ENCODE peak calls at places on chromosomes 1 and 21, in seven cellular contexts. U, A, T, Y, W, H and B are unnamed samples.

GRCh38 chr1:26546375-26546774 is 16.8 kb downstream of the RPS6KA1 start:
- DNase-seq in U (no peak), A (no peak), T (no peak), Y (no peak), W (no peak), H (no peak), B (no peak)

GRCh38 chr1:174296309-174296708 is 137.0 kb downstream of the RABGAP1L start:
- DNase-seq in U (no peak), A (no peak), T (no peak), Y (no peak), W (no peak), H (no peak), B (no peak)

GRCh38 chr1:30882678-30883388 is 25.7 kb downstream of the SDC3 start:
- DNase-seq in U (no peak), A (no peak), T (no peak), Y (no peak), W (no peak), H (no peak), B (no peak)

GRCh38 chr1:46183119-46183842 is 7.0 kb upstream of the P3R3URF start:
- DNase-seq in U (no peak), A (peak; percentile 90), T (peak; percentile 96), Y (peak; percentile 92), W (peak; percentile 98), H (no peak), B (no peak)

GRCh38 chr1:172742599-172743500 is 83.9 kb downstream of the FASLG start:
- DNase-seq in U (peak; percentile 60), A (peak; percentile 56), T (no peak), Y (peak; percentile 34), W (peak; percentile 49), H (peak; percentile 34), B (peak; percentile 34)

GRCh38 chr1:18422954-18423353 is 57.8 kb upstream of the KLHDC7A start:
- DNase-seq in U (no peak), A (no peak), T (no peak), Y (no peak), W (no peak), H (no peak), B (no peak)

GRCh38 chr21:39556176-39556575 is 56.6 kb upstream of the B3GALT5 start:
- DNase-seq in U (no peak), A (no peak), T (no peak), Y (no peak), W (no peak), H (no peak), B (peak; percentile 91)

GRCh38 chr1:230282157-230282556 is 144.0 kb downstream of the PGBD5 start:
- DNase-seq in U (peak; percentile 69), A (peak; percentile 52), T (no peak), Y (no peak), W (no peak), H (no peak), B (no peak)

GRCh38 chr1:77579547-77579946 is 102.9 kb downstream of the ZZZ3 start:
- DNase-seq in U (no peak), A (no peak), T (no peak), Y (no peak), W (no peak), H (no peak), B (no peak)

GRCh38 chr1:89904219-89904980 is 83.6 kb downstream of the LRRC8D start:
- DNase-seq in U (no peak), A (no peak), T (no peak), Y (peak; percentile 15), W (no peak), H (no peak), B (no peak)

GRCh38 chr1:51264470-51264869 is 28.4 kb downstream of the RNF11 start:
- DNase-seq in U (no peak), A (peak; percentile 31), T (peak; percentile 38), Y (peak; percentile 99), W (peak; percentile 19), H (no peak), B (no peak)

GRCh38 chr1:204126941-204127340 is 24.9 kb downstream of the ETNK2 start:
- DNase-seq in U (no peak), A (no peak), T (no peak), Y (no peak), W (no peak), H (no peak), B (peak; percentile 24)

GRCh38 chr1:21022279-21023040 is 154.2 kb downstream of the EIF4G3 start:
- DNase-seq in U (peak; percentile 11), A (peak; percentile 93), T (peak; percentile 46), Y (peak; percentile 99), W (peak; percentile 95), H (peak; percentile 37), B (no peak)

GRCh38 chr1:39570477-39571177 is 6.0 kb downstream of the PABPC4 start:
- DNase-seq in U (no peak), A (no peak), T (no peak), Y (no peak), W (no peak), H (no peak), B (no peak)

GRCh38 chr1:44801491-44802305 is 1.5 kb downstream of the PLK3 start:
- DNase-seq in U (no peak), A (peak; percentile 25), T (no peak), Y (no peak), W (no peak), H (no peak), B (no peak)

GRCh38 chr1:7847599-7847998 is 5.3 kb downstream of the UTS2 start:
- DNase-seq in U (no peak), A (no peak), T (no peak), Y (peak; percentile 75), W (no peak), H (no peak), B (no peak)

GRCh38 chr21:46146856-46147255 is 8.5 kb downstream of the FTCD start:
- DNase-seq in U (no peak), A (no peak), T (no peak), Y (no peak), W (no peak), H (no peak), B (no peak)

GRCh38 chr1:234957330-234958065 is 171.1 kb downstream of the TOMM20 start:
- DNase-seq in U (no peak), A (peak; percentile 85), T (no peak), Y (peak; percentile 98), W (peak; percentile 44), H (no peak), B (peak; percentile 70)

GRCh38 chr1:38817267-38817957 is 42.2 kb downstream of the RRAGC start:
- DNase-seq in U (no peak), A (no peak), T (no peak), Y (no peak), W (no peak), H (no peak), B (no peak)

GRCh38 chr1:31767225-31767624 is 3.1 kb upstream of the ADGRB2 start:
- DNase-seq in U (no peak), A (no peak), T (no peak), Y (no peak), W (no peak), H (no peak), B (no peak)

GRCh38 chr1:167165948-167166702 is 54.6 kb upstream of the POU2F1 start:
- DNase-seq in U (no peak), A (peak; percentile 72), T (no peak), Y (peak; percentile 74), W (no peak), H (no peak), B (peak; percentile 92)

GRCh38 chr1:230709619-230710542 is 4.0 kb downstream of the AGT start:
- DNase-seq in U (no peak), A (no peak), T (no peak), Y (no peak), W (no peak), H (no peak), B (peak; percentile 8)

GRCh38 chr21:31711745-31712144 is 20.2 kb downstream of the SCAF4 start:
- DNase-seq in U (no peak), A (no peak), T (no peak), Y (no peak), W (no peak), H (no peak), B (no peak)

GRCh38 chr21:31710586-31710985 is 21.3 kb downstream of the SCAF4 start:
- DNase-seq in U (no peak), A (no peak), T (no peak), Y (peak; percentile 87), W (no peak), H (no peak), B (no peak)

GRCh38 chr21:31713973-31714740 is 17.8 kb downstream of the SCAF4 start:
- DNase-seq in U (no peak), A (no peak), T (no peak), Y (peak; percentile 53), W (no peak), H (no peak), B (no peak)

GRCh38 chr21:31713115-31713514 is 18.8 kb downstream of the SCAF4 start:
- DNase-seq in U (no peak), A (no peak), T (no peak), Y (no peak), W (no peak), H (no peak), B (no peak)

DNA sequence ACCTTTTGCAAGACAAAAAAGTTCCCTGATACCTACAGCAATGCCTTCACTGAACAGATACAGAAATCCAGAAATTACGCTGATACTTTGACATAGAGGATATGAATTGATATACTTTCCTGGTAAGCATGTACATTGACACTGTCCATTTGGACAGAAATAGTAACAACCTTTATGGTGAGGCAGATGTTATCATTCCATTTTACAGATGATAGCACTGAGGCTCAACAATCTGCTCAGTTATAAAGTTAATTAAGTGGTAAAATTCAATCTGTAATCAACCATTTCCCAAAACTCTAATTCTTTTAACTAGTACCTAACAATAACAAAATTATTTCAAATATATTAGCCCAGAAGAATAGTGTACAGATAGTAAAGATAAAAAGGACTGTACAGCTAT is 20.6 kb downstream of the SCAF4 start:
- DNase-seq in U (no peak), A (no peak), T (no peak), Y (no peak), W (no peak), H (no peak), B (no peak)
- H4K20me1 ChIP-seq in U (peaks cover 62% of the 10 kb centered on the region), A (peaks cover 98% of the 10 kb centered on the region), T (peaks cover 23% of the 10 kb centered on the region), Y (no peaks in the 10 kb centered on the region), W (peaks cover 33% of the 10 kb centered on the region), H (peaks cover 93% of the 10 kb centered on the region), B (peaks cover 100% of the 10 kb centered on the region)

GRCh38 chr21:36481639-36482038 is 1.7 kb upstream of the CLDN14 start:
- DNase-seq in U (no peak), A (no peak), T (no peak), Y (no peak), W (no peak), H (no peak), B (no peak)
- TF ChIP-seq CTCF in U (no peak), A (no peak), T (no peak), Y (no peak), W (no peak), H (no peak), B (no peak)

DNA sequence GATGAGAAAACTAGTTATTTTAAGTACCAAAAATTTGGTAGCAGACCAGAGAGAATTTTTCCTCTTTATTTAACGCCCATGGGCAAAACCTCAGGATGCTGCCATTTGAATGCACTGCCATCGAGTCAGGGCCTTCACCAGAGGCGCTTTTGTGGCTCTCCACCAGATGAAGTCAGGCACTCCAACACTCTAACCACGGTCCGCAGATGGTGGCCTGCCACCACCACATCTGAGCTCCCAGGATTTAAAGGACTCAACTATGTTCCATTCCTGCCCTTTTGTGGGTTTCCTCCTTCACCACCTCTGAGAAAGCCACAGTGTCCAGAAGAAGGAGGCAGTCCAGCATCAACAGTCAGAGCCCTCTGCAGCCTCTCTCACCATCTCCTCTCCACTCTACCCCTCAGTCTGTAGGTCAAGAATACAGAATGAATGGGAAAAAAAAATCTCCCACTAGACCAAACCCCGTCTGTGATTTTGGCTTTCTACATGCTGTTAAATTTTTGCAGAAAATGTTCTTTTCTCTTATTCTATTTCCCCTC is 647.4 kb downstream of the USP25 start:
- DNase-seq in U (no peak), A (no peak), T (no peak), Y (peak; percentile 73), W (no peak), H (peak; percentile 14), B (no peak)
- H2AFZ ChIP-seq in U (no peak overlapping the region), A (no peak overlapping the region), T (no peak overlapping the region), Y (no peak overlapping the region), W (no peak overlapping the region), H (no peak overlapping the region), B (no peak overlapping the region)

GRCh38 chr1:108569097-108569728 is 9.3 kb downstream of the EEIG2 start:
- DNase-seq in U (no peak), A (no peak), T (no peak), Y (peak; percentile 25), W (no peak), H (no peak), B (no peak)
- H4K20me1 ChIP-seq in U (peaks cover 6% of the 10 kb centered on the region), A (no peaks in the 10 kb centered on the region), T (no peaks in the 10 kb centered on the region), Y (no peaks in the 10 kb centered on the region), W (no peaks in the 10 kb centered on the region), H (peaks cover 10% of the 10 kb centered on the region), B (no peaks in the 10 kb centered on the region)